ENCODE peak calls at places on chromosomes 2 and 18, in four cellular contexts. N, I, L and F are unnamed samples. For H3K4me1, the result is how much of the 10 kb centered on the place peaks cover.

GRCh38 chr2:159506764-159507406 is 109.5 kb downstream of the BAZ2B start:
- DNase-seq in N (no peak), I (no peak), L (no peak), F (no peak)

GRCh38 chr2:71552356-71552755 is 99.0 kb downstream of the DYSF start:
- DNase-seq in N (no peak), I (peak), L (no peak), F (no peak)

GRCh38 chr2:142973160-142973821 is 95.8 kb downstream of the KYNU start:
- DNase-seq in N (peak), I (no peak), L (no peak), F (no peak)

GRCh38 chr2:105886680-105887079 is 142.0 kb downstream of the NCK2 start:
- DNase-seq in N (no peak), I (no peak), L (no peak), F (no peak)

GRCh38 chr18:50836521-50836957 is 16.7 kb upstream of the MRO start:
- DNase-seq in N (no peak), I (no peak), L (no peak), F (no peak)

GRCh38 chr2:53827398-53828175 is 32.2 kb downstream of the GPR75 start:
- DNase-seq in N (peak), I (no peak), L (no peak), F (no peak)

GRCh38 chr2:117308861-117309770 is 505.4 kb upstream of the DDX18 start:
- DNase-seq in N (no peak), I (no peak), L (no peak), F (no peak)

GRCh38 chr18:34352385-34353163 is 127.9 kb upstream of the NOL4 start:
- DNase-seq in N (peak), I (no peak), L (peak), F (no peak)

GRCh38 chr2:43718530-43719124 is 42.4 kb upstream of the C1GALT1C1L start:
- DNase-seq in N (no peak), I (no peak), L (no peak), F (no peak)

GRCh38 chr2:111055735-111056134 is 65.0 kb upstream of the BCL2L11 start:
- DNase-seq in N (no peak), I (no peak), L (no peak), F (no peak)

GRCh38 chr2:171279983-171280790 is 119.5 kb upstream of the TLK1 start:
- DNase-seq in N (no peak), I (no peak), L (no peak), F (no peak)

GRCh38 chr2:19120941-19121750 is 237.3 kb downstream of the OSR1 start:
- DNase-seq in N (no peak), I (no peak), L (peak), F (no peak)

GRCh38 chr2:219293736-219294201 is 14.6 kb downstream of the DNAJB2 start:
- DNase-seq in N (no peak), I (no peak), L (no peak), F (no peak)

GRCh38 chr18:57446322-57446721 is 11.1 kb downstream of the ONECUT2 start:
- DNase-seq in N (peak), I (no peak), L (peak), F (no peak)

GRCh38 chr2:120508581-120509041 is 162.7 kb downstream of the INHBB start:
- DNase-seq in N (no peak), I (no peak), L (no peak), F (peak)

GRCh38 chr2:66899109-66899508 is 464.2 kb downstream of the MEIS1 start:
- DNase-seq in N (no peak), I (no peak), L (no peak), F (no peak)

GRCh38 chr18:54825626-54826344 is 2.5 kb upstream of the RAB27B start:
- DNase-seq in N (no peak), I (no peak), L (no peak), F (no peak)

GRCh38 chr2:180040146-180040925 is 33.2 kb upstream of the CWC22 start:
- DNase-seq in N (no peak), I (no peak), L (no peak), F (no peak)

GRCh38 chr2:160869411-160869810 is 290.8 kb upstream of the TANK start:
- DNase-seq in N (no peak), I (no peak), L (no peak), F (no peak)

GRCh38 chr2:16584824-16585546 is 80.6 kb downstream of the CYRIA start:
- DNase-seq in N (no peak), I (no peak), L (no peak), F (no peak)

GRCh38 chr2:209331291-209331844 is 92.5 kb upstream of the MAP2 start:
- DNase-seq in N (peak), I (no peak), L (peak), F (no peak)

GRCh38 chr18:54888933-54889332 is 60.7 kb downstream of the RAB27B start:
- DNase-seq in N (no peak), I (no peak), L (no peak), F (no peak)

GRCh38 chr18:39389800-39390379 is 1824.3 kb upstream of the CELF4 start:
- DNase-seq in N (peak), I (no peak), L (no peak), F (no peak)

GRCh38 chr2:159224061-159224813 is 62.3 kb downstream of the WDSUB1 start:
- DNase-seq in N (no peak), I (no peak), L (no peak), F (no peak)

GRCh38 chr2:240018071-240018750 is 6.9 kb downstream of the NDUFA10 start:
- DNase-seq in N (no peak), I (no peak), L (no peak), F (no peak)

GRCh38 chr2:10393648-10393982 is 54.5 kb downstream of the ODC1 start:
- DNase-seq in N (no peak), I (no peak), L (no peak), F (no peak)

GRCh38 chr2:74100254-74101216 is 47.2 kb downstream of the BOLA3 start:
- DNase-seq in N (no peak), I (peak), L (no peak), F (no peak)

GRCh38 chr2:65240657-65241056 is 13.0 kb downstream of the ACTR2 start:
- DNase-seq in N (no peak), I (no peak), L (no peak), F (no peak)

GRCh38 chr2:213848631-213849030 is 562.2 kb upstream of the VWC2L start:
- DNase-seq in N (no peak), I (no peak), L (no peak), F (no peak)

GRCh38 chr2:179825494-179825893 is 35.9 kb downstream of the ZNF385B start:
- DNase-seq in N (peak), I (no peak), L (no peak), F (no peak)

GRCh38 chr2:74238879-74239278 is 40.5 kb downstream of the MTHFD2 start:
- DNase-seq in N (no peak), I (no peak), L (no peak), F (no peak)

GRCh38 chr18:74128114-74128513 is 19.5 kb downstream of the FBXO15 start:
- DNase-seq in N (peak), I (no peak), L (no peak), F (no peak)

GRCh38 chr2:46818819-46819218 is 96.8 kb downstream of the MCFD2 start:
- DNase-seq in N (no peak), I (no peak), L (no peak), F (no peak)

GRCh38 chr2:46815121-46815802 is 100.3 kb downstream of the MCFD2 start:
- DNase-seq in N (no peak), I (no peak), L (no peak), F (no peak)

GRCh38 chr2:46818141-46818552 is 97.5 kb downstream of the MCFD2 start:
- DNase-seq in N (no peak), I (peak), L (peak), F (no peak)

GRCh38 chr2:46816151-46816845 is 99.3 kb downstream of the MCFD2 start:
- DNase-seq in N (no peak), I (no peak), L (no peak), F (no peak)

DNA sequence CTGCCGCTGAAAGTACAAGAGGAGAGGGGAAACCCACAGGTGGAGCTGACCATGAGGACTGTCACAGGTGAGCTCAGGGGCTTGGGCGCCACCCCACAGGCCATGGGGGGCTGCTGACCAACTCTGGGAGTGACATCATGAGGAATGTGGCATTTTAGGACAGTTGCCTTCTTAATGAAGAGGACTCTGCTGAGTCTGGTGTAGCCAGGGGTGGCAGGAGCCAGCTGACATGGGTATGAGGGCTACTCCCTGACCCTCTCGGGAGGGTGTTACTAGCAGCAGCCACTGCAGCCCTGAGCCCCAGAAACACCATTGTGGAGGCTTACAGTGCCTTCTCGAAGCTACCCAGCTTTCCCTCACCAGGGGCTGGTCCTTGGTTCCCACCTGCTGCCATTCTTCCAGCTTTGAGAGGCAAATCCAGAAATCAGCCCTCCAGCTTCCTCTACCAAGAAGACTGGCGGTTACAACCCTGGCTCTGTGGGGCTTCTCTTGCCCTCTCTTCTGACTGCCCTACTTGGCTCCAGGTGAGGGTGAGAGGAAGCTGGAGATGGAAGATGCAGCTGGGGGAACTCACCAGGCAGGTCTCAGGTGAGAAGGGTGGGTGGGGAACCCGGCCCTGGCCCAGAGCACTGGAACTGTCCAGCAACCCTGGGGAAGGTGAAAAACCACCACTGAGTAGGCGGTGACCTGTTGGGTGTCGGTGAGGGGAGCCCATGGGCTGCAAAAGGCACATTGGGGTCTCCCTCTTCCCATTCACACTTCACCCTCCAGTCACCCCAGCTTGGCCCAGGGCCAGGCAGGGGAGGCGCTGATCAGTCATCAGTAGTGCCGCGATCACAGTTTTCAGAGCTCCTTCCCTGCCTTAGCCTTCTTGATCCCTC is 98.5 kb downstream of the MCFD2 start:
- DNase-seq in N (no peak), I (no peak), L (no peak), F (no peak)
- H3K4me1 ChIP-seq in N (under half), I (under half), L (under half), F (under half)

DNA sequence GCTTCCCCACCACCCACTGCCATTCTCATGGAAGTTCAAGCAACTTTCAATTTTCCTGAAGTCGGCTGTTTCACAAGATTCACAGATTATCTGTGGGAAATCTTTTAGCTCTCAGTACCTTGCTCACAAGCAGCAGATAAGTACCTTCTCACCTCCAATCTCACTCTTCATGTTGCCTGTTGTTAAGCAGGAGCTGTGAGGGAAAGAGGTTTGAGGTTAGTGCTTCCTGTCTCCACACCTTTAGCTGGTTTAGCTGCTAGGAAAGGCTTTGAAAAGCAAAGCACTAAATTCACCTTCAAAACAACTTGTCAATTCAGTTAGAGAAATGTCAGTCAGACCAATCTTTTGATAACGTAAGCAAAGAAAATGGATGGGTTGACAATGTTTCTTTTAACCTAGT is 13.6 kb downstream of the CD28 start:
- DNase-seq in N (no peak), I (no peak), L (no peak), F (no peak)
- H3K27ac ChIP-seq in N (no peak), I (no peak), L (no peak), F (no peak)

GRCh38 chr2:39094717-39095363 is 26.0 kb downstream of the SOS1 start:
- DNase-seq in N (no peak), I (no peak), L (no peak), F (no peak)

GRCh38 chr2:39095624-39096023 is 25.2 kb downstream of the SOS1 start:
- DNase-seq in N (no peak), I (no peak), L (no peak), F (no peak)

GRCh38 chr2:39091535-39091934 is 29.3 kb downstream of the SOS1 start:
- DNase-seq in N (peak), I (no peak), L (no peak), F (no peak)

GRCh38 chr2:39091063-39091462 is 29.8 kb downstream of the SOS1 start:
- DNase-seq in N (no peak), I (no peak), L (no peak), F (no peak)

DNA sequence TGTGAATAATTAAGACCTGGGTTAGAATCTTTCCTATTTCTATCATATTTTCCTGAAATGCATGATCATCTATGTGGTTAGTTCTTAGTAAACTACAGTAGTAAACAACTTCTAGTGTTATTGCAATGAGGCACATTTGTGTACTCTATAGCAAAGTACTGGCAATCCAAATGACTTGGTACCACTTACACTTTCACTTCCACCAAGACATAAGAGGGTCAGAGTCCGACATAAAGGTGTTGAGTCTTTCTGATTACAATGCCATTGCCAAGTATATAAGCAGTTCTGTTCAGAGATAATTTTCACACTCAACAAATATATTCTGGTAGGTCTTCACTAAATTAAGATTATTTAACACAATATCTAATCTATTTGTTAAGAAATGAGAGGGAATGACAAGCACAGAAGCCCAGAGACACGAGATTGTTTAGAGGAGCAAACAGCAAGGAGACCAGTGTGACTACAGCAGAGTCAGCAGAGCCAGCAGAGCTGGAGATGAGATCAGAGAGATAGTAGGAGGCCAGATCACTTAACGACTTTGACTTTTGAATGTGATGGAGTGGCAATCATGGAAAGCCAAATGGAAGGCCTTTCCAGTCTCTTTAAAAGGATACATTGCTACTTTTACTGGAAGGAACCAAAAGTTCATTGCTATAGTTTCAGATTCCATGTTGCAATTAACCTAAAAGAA is 27.5 kb downstream of the SOS1 start:
- DNase-seq in N (no peak), I (no peak), L (no peak), F (no peak)
- H3K4me1 ChIP-seq in N (under half), I (under half), L (under half), F (under half)

GRCh38 chr2:127811397-127811860 is 458 bp upstream of the WDR33 start:
- DNase-seq in N (no peak), I (peak), L (no peak), F (peak)

GRCh38 chr2:127810637-127811396 is at the start of gene WDR33:
- DNase-seq in N (peak), I (peak), L (peak), F (peak)

GRCh38 chr2:127814677-127815076 is 3.7 kb upstream of the WDR33 start:
- DNase-seq in N (no peak), I (no peak), L (no peak), F (no peak)

GRCh38 chr2:127810156-127810636 is 775 bp downstream of the WDR33 start:
- DNase-seq in N (peak), I (no peak), L (peak), F (no peak)

DNA sequence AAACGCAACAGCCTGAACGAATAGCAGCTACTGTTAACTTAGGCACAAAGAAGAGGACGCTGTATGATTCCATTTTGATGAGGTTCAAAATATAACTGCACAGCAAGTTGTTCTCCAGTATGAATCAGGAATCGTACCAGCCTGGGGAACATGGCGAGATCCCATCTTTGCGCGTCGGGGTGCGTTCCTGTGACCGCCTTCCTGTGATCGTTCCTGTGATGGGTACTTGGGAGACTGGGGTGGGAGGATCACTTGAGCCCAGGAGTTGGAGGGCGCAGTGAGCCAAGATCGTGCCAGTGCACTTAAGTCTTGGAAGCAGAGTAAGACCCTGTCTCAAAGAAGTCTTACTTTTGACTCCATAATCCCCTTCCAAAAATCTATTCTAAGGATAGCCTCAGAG is 951 bp upstream of the WDR33 start:
- DNase-seq in N (no peak), I (no peak), L (no peak), F (no peak)
- H3K27ac ChIP-seq in N (no peak), I (peak), L (no peak), F (peak)

GRCh38 chr18:2965797-2966196 is 47.1 kb downstream of the LPIN2 start:
- DNase-seq in N (no peak), I (no peak), L (no peak), F (no peak)
- H3K4me1 ChIP-seq in N (under half), I (half or more), L (under half), F (half or more)